ENCODE peak calls at places on chromosomes 11 and 22, in four cellular contexts. H is CD8-positive, alpha-beta T cell; Q is uterus; V is GM12865. T is an unnamed sample.
A peak's percentile ranks its signal among the peaks of the same experiment; 100 is the strongest.

GRCh38 chr22:22506736-22507135 is 1.8 kb downstream of the ZNF280B start:
- DNase-seq in H (no peak), Q (no peak), V (no peak), T (no peak)

GRCh38 chr11:62925745-62926668 is 4.8 kb upstream of the CHRM1 start:
- DNase-seq in H (no peak), Q (no peak), V (no peak), T (no peak)

GRCh38 chr11:119113716-119114115 is 6.6 kb downstream of the C2CD2L start:
- DNase-seq in H (no peak), Q (no peak), V (no peak), T (no peak)

GRCh38 chr11:63882555-63883242 is 34.3 kb downstream of the RCOR2 start:
- DNase-seq in H (peak; percentile 8), Q (no peak), V (no peak), T (no peak)

GRCh38 chr11:122733301-122733686 is 77.8 kb downstream of the UBASH3B start:
- DNase-seq in H (no peak), Q (no peak), V (no peak), T (no peak)

GRCh38 chr11:119130662-119131061 is 9.3 kb downstream of the HINFP start:
- DNase-seq in H (no peak), Q (no peak), V (no peak), T (no peak)

GRCh38 chr11:100752371-100753073 is 65.4 kb downstream of the ARHGAP42 start:
- DNase-seq in H (no peak), Q (no peak), V (no peak), T (no peak)

GRCh38 chr11:69545976-69546617 is 64.6 kb downstream of the LINC01488 start:
- DNase-seq in H (no peak), Q (no peak), V (no peak), T (no peak)

GRCh38 chr11:59173080-59173963 is 1.4 kb downstream of the DTX4 start:
- DNase-seq in H (no peak), Q (peak; percentile 42), V (no peak), T (no peak)

GRCh38 chr11:15113381-15113780 is 1.3 kb upstream of the INSC start:
- DNase-seq in H (no peak), Q (no peak), V (peak; percentile 89), T (no peak)

GRCh38 chr11:101407324-101407723 is 176.5 kb downstream of the TRPC6 start:
- DNase-seq in H (no peak), Q (peak; percentile 54), V (no peak), T (no peak)

GRCh38 chr11:92770419-92770818 is 199.0 kb upstream of the MTNR1B start:
- DNase-seq in H (no peak), Q (no peak), V (no peak), T (no peak)

GRCh38 chr11:124740277-124740882 is 638 bp downstream of the NRGN start:
- DNase-seq in H (no peak), Q (no peak), V (peak; percentile 42), T (peak; percentile 43)

GRCh38 chr11:5846689-5847088 is 5.0 kb upstream of the OR52E6 start:
- DNase-seq in H (no peak), Q (no peak), V (no peak), T (no peak)

GRCh38 chr22:24178502-24179440 is 2.5 kb upstream of the SUSD2 start:
- DNase-seq in H (no peak), Q (no peak), V (peak; percentile 20), T (no peak)

GRCh38 chr22:46113910-46114517 is 36.3 kb upstream of the PPARA start:
- DNase-seq in H (no peak), Q (peak; percentile 62), V (no peak), T (no peak)

GRCh38 chr11:87258171-87258833 is 220.6 kb downstream of the TMEM135 start:
- DNase-seq in H (no peak), Q (no peak), V (no peak), T (no peak)

GRCh38 chr22:49997932-49998717 is 14.4 kb downstream of the IL17REL start:
- DNase-seq in H (no peak), Q (no peak), V (no peak), T (no peak)

GRCh38 chr11:3193373-3194015 is 25.1 kb downstream of the MRGPRG start:
- DNase-seq in H (no peak), Q (no peak), V (no peak), T (no peak)

GRCh38 chr11:69002101-69002742 is 10.8 kb downstream of the MRGPRF start:
- DNase-seq in H (no peak), Q (no peak), V (no peak), T (no peak)

GRCh38 chr11:12827929-12828812 is 153.9 kb downstream of the TEAD1 start:
- DNase-seq in H (no peak), Q (no peak), V (peak; percentile 57), T (no peak)

GRCh38 chr22:19898831-19899567 is 42.6 kb upstream of the COMT start:
- DNase-seq in H (no peak), Q (no peak), V (no peak), T (no peak)

GRCh38 chr11:94145916-94146315 is 17.3 kb downstream of the PANX1 start:
- DNase-seq in H (no peak), Q (no peak), V (no peak), T (no peak)

GRCh38 chr11:100756556-100756955 is 69.5 kb downstream of the ARHGAP42 start:
- DNase-seq in H (no peak), Q (no peak), V (no peak), T (no peak)

GRCh38 chr11:111983187-111983986 is 41.8 kb upstream of the DLAT start:
- DNase-seq in H (no peak), Q (no peak), V (no peak), T (no peak)

GRCh38 chr22:45997077-45997774 is 20.3 kb upstream of the WNT7B start:
- DNase-seq in H (no peak), Q (peak; percentile 95), V (peak; percentile 56), T (no peak)

GRCh38 chr22:45994516-45995404 is 17.8 kb upstream of the WNT7B start:
- DNase-seq in H (peak; percentile 73), Q (peak; percentile 86), V (peak; percentile 56), T (peak; percentile 77)

GRCh38 chr11:122920579-122920978 is 38.0 kb downstream of the JHY start:
- DNase-seq in H (no peak), Q (no peak), V (no peak), T (no peak)

GRCh38 chr22:21791635-21792625 is 56.3 kb upstream of the YPEL1 start:
- DNase-seq in H (no peak), Q (no peak), V (peak; percentile 71), T (no peak)

DNA sequence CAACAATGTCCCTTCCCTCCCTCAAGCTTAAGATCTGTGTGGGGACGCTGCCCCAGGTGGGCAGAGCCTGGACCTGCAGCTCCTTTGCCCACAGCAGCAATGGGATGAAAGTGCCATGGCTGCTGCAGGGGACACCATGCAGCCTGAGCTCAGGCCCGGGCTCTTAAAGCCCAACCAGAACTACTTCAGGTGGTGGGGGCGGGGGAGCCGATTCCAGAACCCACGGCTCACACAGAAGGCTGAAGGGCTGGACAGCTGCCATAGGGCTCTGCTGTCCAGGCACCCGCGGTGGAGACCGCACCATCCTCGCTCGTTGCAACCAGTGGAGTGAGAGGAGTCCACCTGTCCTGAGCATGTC is 12.5 kb downstream of the CHID1 start:
- DNase-seq in H (no peak), Q (no peak), V (no peak), T (no peak)
- TF ChIP-seq CTCF in H (no peak), Q (no peak), V (no peak), T (no peak)

DNA sequence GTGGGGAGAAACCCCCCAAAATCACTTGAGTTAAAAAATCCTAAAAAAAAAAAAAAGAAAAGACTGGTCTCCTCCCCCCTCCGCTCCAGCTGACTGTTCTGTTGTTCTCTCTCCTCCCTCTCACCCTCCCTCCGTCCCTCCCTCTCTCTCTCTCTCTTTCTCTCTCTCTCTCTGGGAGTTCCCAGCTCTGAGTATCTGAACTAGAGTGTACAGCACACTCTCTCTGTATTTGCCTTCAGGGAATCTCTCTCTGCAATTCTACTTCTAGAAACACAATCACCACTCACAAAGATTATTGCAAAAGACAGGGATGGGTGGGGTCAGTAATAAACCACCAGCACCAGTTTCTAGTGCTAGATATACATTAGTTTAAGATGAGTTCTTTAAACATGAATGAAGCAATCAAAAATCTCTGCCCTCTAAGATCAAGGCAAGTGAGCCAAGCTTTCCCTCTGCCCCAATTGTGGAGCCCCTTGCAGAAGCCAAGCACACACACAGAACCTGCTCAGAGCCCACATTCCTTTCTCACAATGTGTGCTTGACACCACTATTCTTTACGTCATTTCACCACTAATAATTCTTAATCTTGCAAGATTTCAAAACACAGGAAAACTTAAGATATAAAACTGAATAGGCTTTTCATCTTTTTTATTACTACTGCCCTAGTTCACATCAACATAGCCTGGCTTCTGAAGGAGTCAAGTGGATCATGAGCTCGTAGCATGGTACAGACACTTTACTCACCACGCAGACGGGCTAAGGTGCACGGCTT is 133.5 kb downstream of the RBFOX2 start:
- DNase-seq in H (no peak), Q (peak; percentile 43), V (no peak), T (no peak)
- TF ChIP-seq CTCF in H (no peak), Q (no peak), V (no peak), T (no peak)

DNA sequence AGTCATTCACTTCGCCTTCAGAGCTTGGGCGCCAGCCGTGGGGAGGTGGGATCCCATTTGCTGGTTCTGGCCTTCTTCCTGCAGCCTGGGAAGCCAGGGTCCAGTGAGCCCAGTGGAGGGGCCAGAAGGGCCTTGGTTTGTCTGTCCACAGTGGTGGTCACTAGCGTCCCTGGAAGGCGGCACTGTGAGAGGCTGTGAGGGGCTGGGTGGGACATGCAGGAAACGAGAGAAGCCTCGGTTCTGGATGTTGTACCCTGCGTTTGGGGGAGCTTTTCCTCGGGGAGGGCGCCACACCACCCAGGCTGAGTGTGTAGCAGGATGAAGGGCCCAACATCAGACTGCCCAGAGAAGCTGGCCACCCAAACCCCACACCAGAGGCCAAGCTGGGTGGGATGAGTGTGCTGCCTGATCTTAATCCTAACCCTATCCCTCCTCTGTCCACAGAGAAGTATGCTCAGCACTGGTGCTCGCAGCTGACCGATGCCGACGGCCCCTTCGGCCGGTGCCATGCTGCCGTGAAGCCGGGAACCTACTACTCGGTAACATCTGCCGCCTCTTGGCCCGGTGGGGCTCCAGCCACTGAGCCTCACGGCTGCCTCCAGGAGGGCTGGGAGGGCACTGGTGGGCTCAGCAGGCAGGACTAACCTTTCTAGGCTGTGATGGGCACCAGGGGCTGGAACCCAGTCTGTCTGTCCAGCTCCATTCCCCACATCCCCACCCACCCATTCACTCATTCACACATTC is 14.4 kb downstream of the MUC5AC start:
- DNase-seq in H (no peak), Q (no peak), V (no peak), T (no peak)
- TF ChIP-seq CTCF in H (no peak), Q (no peak), V (no peak), T (no peak)

DNA sequence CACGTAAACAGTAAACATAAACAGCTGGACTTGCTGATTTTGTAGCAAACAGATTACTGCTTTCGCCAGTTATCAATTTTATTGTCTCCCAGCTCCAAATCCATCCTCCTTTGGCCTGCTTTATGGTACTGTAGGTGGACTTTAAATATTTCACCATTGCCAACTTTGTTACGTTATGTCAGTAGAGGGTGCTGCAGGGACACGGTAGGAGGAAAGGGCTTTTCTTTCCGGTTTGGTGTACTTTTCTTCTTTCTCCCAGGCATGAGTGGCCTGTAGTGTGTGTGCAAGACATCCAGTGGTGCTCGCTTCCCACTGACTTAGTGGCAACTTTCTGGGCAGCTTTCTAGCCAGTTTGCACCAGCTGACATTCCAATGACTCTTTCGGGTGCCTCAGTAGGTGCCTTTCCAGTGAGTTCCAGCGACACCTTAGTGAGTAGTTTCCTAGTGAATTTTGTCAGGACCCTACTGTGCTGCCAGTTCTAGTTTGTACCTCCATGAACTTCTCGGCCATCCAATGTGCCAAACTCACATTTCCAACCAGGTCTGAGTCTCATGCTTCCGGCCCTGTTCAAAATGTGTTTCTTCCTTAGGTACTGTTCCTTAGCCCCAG is 267.6 kb upstream of the TENM4 start:
- DNase-seq in H (no peak), Q (no peak), V (peak; percentile 43), T (no peak)
- TF ChIP-seq CTCF in H (no peak), Q (no peak), V (peak; percentile 60), T (no peak)

T was measured in natural killer cell.